ENCODE peak calls at places on chromosomes 7 and 10, in five cellular contexts. One of them, this sample, is unnamed.

GRCh38 chr7:51649-52048 is 140.7 kb upstream of the FAM20C start:
- DNase-seq in cardiac fibroblast: no peak
- DNase-seq in fibroblast of pulmonary artery: no peak
- DNase-seq in foreskin fibroblast: no peak
- DNase-seq in GM12865: no peak
- DNase-seq in this sample: no peak

GRCh38 chr10:131980757-131981428 is 830 bp downstream of the BNIP3 start:
- DNase-seq in cardiac fibroblast: peak
- DNase-seq in fibroblast of pulmonary artery: no peak
- DNase-seq in foreskin fibroblast: peak
- DNase-seq in GM12865: peak
- DNase-seq in this sample: no peak

GRCh38 chr10:121596668-121597503 is 1.4 kb downstream of the FGFR2 start:
- DNase-seq in GM12865: no peak
- DNase-seq in foreskin fibroblast: peak
- DNase-seq in fibroblast of pulmonary artery: no peak
- DNase-seq in cardiac fibroblast: no peak
- DNase-seq in this sample: no peak

GRCh38 chr7:101915000-101915399 is 97.6 kb downstream of the CUX1 start:
- DNase-seq in GM12865: no peak
- DNase-seq in cardiac fibroblast: no peak
- DNase-seq in foreskin fibroblast: no peak
- DNase-seq in fibroblast of pulmonary artery: no peak
- DNase-seq in this sample: no peak

GRCh38 chr10:53434413-53434812 is 661.8 kb upstream of the MBL2 start:
- DNase-seq in foreskin fibroblast: no peak
- DNase-seq in fibroblast of pulmonary artery: no peak
- DNase-seq in GM12865: no peak
- DNase-seq in cardiac fibroblast: no peak
- DNase-seq in this sample: no peak

GRCh38 chr10:93300981-93301380 is 181.2 kb downstream of the MYOF start:
- DNase-seq in GM12865: no peak
- DNase-seq in cardiac fibroblast: no peak
- DNase-seq in fibroblast of pulmonary artery: no peak
- DNase-seq in foreskin fibroblast: no peak
- DNase-seq in this sample: no peak

GRCh38 chr7:2692543-2692942 is 4.5 kb downstream of the AMZ1 start:
- DNase-seq in foreskin fibroblast: no peak
- DNase-seq in GM12865: no peak
- DNase-seq in fibroblast of pulmonary artery: no peak
- DNase-seq in cardiac fibroblast: no peak
- DNase-seq in this sample: no peak

GRCh38 chr10:106980711-106981460 is 183.6 kb downstream of the SORCS1 start:
- DNase-seq in GM12865: peak
- DNase-seq in cardiac fibroblast: no peak
- DNase-seq in fibroblast of pulmonary artery: no peak
- DNase-seq in foreskin fibroblast: no peak
- DNase-seq in this sample: no peak

GRCh38 chr7:155729847-155730246 is 82.4 kb downstream of the SHH start:
- DNase-seq in foreskin fibroblast: peak
- DNase-seq in fibroblast of pulmonary artery: peak
- DNase-seq in GM12865: no peak
- DNase-seq in cardiac fibroblast: peak
- DNase-seq in this sample: no peak

GRCh38 chr10:6430581-6430980 is 149.5 kb downstream of the PRKCQ start:
- DNase-seq in GM12865: no peak
- DNase-seq in fibroblast of pulmonary artery: no peak
- DNase-seq in foreskin fibroblast: no peak
- DNase-seq in cardiac fibroblast: no peak
- DNase-seq in this sample: no peak

GRCh38 chr7:29332027-29332806 is 137.6 kb downstream of the CHN2 start:
- DNase-seq in fibroblast of pulmonary artery: no peak
- DNase-seq in foreskin fibroblast: no peak
- DNase-seq in GM12865: no peak
- DNase-seq in cardiac fibroblast: no peak
- DNase-seq in this sample: no peak

GRCh38 chr10:72659694-72660093 is 32.2 kb upstream of the MCU start:
- DNase-seq in GM12865: no peak
- DNase-seq in foreskin fibroblast: no peak
- DNase-seq in cardiac fibroblast: no peak
- DNase-seq in fibroblast of pulmonary artery: no peak
- DNase-seq in this sample: no peak

GRCh38 chr10:100510533-100511308 is 8.9 kb downstream of the SEC31B start:
- DNase-seq in GM12865: peak
- DNase-seq in foreskin fibroblast: peak
- DNase-seq in cardiac fibroblast: no peak
- DNase-seq in fibroblast of pulmonary artery: no peak
- DNase-seq in this sample: peak

GRCh38 chr7:106205621-106206222 is 79.1 kb downstream of the NAMPT start:
- DNase-seq in cardiac fibroblast: peak
- DNase-seq in fibroblast of pulmonary artery: peak
- DNase-seq in foreskin fibroblast: peak
- DNase-seq in GM12865: peak
- DNase-seq in this sample: no peak

GRCh38 chr7:28020302-28020940 is 160.2 kb downstream of the JAZF1 start:
- DNase-seq in fibroblast of pulmonary artery: peak
- DNase-seq in foreskin fibroblast: peak
- DNase-seq in GM12865: peak
- DNase-seq in cardiac fibroblast: peak
- DNase-seq in this sample: peak

GRCh38 chr10:72567421-72567820 is 58.5 kb downstream of the MICU1 start:
- DNase-seq in foreskin fibroblast: peak
- DNase-seq in GM12865: no peak
- DNase-seq in fibroblast of pulmonary artery: peak
- DNase-seq in cardiac fibroblast: peak
- DNase-seq in this sample: no peak

GRCh38 chr10:92813979-92814378 is 34.3 kb upstream of the EXOC6 start:
- DNase-seq in GM12865: no peak
- DNase-seq in foreskin fibroblast: peak
- DNase-seq in cardiac fibroblast: no peak
- DNase-seq in fibroblast of pulmonary artery: no peak
- DNase-seq in this sample: no peak

GRCh38 chr7:137953043-137953691 is 48.7 kb downstream of the CREB3L2 start:
- DNase-seq in GM12865: no peak
- DNase-seq in foreskin fibroblast: peak
- DNase-seq in fibroblast of pulmonary artery: no peak
- DNase-seq in cardiac fibroblast: peak
- DNase-seq in this sample: no peak

GRCh38 chr10:71773221-71773971 is at the start of gene VSIR:
- DNase-seq in GM12865: peak
- DNase-seq in fibroblast of pulmonary artery: peak
- DNase-seq in foreskin fibroblast: peak
- DNase-seq in cardiac fibroblast: peak
- DNase-seq in this sample: peak

GRCh38 chr7:108292541-108292940 is 162.4 kb upstream of the LAMB4 start:
- DNase-seq in cardiac fibroblast: peak
- DNase-seq in foreskin fibroblast: no peak
- DNase-seq in GM12865: no peak
- DNase-seq in fibroblast of pulmonary artery: no peak
- DNase-seq in this sample: no peak

GRCh38 chr10:114163062-114163861 is 10.7 kb downstream of the CCDC186 start:
- DNase-seq in GM12865: no peak
- DNase-seq in foreskin fibroblast: no peak
- DNase-seq in cardiac fibroblast: no peak
- DNase-seq in fibroblast of pulmonary artery: peak
- DNase-seq in this sample: no peak
- TF ChIP-seq CTCF in GM12865: no peak
- TF ChIP-seq CTCF in foreskin fibroblast: no peak
- TF ChIP-seq CTCF in cardiac fibroblast: no peak
- TF ChIP-seq CTCF in fibroblast of pulmonary artery: no peak
- TF ChIP-seq CTCF in this sample: no peak

DNA sequence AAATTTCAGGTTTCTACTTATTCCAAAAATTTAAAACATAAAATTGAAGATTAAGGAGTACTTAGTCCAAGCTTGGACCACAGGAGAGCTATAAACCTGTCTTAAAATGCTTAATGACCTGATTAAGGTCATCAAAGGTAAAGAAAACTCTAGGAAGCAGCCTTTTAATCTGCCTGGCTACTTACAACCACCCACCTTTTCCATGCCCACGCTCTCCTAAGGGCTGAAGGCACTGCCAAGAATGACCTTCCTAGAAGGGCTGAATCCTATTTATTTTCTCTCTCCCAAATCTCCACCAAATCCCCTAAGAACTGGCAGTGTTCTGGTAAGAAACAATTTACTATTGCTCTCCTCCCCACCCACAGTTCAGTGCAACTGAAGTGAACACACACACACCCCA is 6.8 kb downstream of the MPP7 start:
- DNase-seq in GM12865: no peak
- DNase-seq in foreskin fibroblast: no peak
- DNase-seq in fibroblast of pulmonary artery: no peak
- DNase-seq in cardiac fibroblast: no peak
- DNase-seq in this sample: no peak
- TF ChIP-seq CTCF in GM12865: no peak
- TF ChIP-seq CTCF in foreskin fibroblast: no peak
- TF ChIP-seq CTCF in fibroblast of pulmonary artery: no peak
- TF ChIP-seq CTCF in cardiac fibroblast: no peak
- TF ChIP-seq CTCF in this sample: no peak

DNA sequence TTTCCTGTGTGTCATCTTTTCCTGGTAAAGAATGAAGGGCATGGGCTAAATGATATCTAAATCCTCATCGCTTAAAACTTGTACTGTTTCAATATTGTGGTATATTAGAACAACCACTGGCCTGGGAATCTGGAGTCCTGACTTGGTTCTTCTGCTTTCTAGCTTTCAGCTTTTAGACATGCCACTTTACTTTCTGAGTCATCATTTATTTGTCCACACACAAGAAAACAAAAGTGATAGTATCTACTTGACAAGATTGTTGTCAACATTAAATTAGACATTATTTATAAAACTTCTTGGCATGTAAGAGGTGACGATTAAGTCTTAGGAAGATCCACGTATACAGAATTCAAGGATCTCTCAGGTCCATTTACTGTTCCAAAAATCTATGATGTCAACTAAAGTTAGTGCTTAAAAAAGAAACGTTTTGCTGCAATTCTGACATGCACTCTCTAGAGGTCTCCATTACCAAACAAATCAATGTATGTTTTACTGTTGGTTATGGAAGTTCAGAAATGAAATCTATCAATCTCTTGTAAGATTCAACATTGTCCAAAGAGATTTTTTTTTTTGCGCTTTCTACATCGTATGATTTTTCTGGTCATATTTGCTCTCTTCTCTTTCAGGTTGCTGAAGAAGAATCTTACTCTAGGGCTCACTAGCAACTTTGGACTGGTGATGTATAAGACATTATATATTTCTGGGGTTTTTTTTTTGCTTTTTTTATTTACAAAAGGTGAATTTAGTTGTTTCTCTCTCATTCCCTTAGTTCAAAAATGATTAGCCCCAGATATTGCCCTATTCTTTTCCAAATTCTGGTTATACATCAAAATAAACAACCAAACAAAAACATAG is 53.6 kb upstream of the DYNC1I1 start:
- DNase-seq in GM12865: peak
- DNase-seq in cardiac fibroblast: peak
- DNase-seq in fibroblast of pulmonary artery: peak
- DNase-seq in foreskin fibroblast: peak
- DNase-seq in this sample: no peak
- TF ChIP-seq CTCF in GM12865: peak
- TF ChIP-seq CTCF in cardiac fibroblast: peak
- TF ChIP-seq CTCF in fibroblast of pulmonary artery: peak
- TF ChIP-seq CTCF in foreskin fibroblast: peak
- TF ChIP-seq CTCF in this sample: no peak

DNA sequence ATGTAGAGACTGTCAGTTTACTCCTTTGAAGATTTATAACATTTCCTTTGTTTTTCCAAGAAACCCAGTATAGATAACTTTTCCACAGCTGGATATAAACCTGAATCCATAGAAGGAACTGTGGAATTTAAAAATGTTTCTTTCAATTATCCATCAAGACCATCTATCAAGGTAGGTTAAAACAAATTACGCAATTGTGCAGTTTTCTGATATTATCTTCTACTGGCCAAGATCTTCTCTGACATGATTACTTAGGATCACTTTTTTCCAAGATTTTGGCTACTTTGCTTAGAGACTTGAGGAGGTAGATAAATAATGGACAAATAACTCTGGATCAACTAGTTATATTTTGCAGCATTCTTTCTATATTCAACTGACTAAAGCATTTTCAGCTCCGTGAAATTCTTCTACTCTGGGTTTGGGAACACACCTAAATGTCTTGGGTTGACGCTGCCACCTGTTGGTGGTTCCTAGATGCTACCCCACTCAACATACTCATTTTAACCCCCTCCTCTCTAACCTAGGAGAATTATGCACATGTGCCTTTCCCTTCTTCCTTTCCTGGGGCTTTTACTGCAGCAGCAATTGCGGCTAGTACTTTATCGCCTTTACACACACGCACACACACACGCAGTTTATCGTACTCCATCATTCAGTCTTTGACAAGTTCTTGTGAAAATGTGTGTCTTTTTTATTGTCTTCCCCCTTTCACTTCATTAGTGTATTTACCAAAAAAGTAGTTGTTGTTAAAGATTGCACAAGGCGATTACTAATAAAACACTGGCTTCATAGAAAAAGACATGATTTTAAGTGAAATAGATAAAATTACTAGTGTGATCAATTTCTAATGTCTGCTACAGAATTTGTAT is 32.7 kb downstream of the ABCB5 start:
- DNase-seq in fibroblast of pulmonary artery: peak
- DNase-seq in cardiac fibroblast: peak
- DNase-seq in GM12865: peak
- DNase-seq in foreskin fibroblast: peak
- DNase-seq in this sample: peak
- TF ChIP-seq CTCF in fibroblast of pulmonary artery: peak
- TF ChIP-seq CTCF in cardiac fibroblast: peak
- TF ChIP-seq CTCF in GM12865: peak
- TF ChIP-seq CTCF in foreskin fibroblast: no peak
- TF ChIP-seq CTCF in this sample: no peak

GRCh38 chr7:21429021-21429420 is 1.1 kb downstream of the SP4 start:
- DNase-seq in fibroblast of pulmonary artery: no peak
- DNase-seq in foreskin fibroblast: no peak
- DNase-seq in GM12865: no peak
- DNase-seq in cardiac fibroblast: no peak
- DNase-seq in this sample: no peak

GRCh38 chr7:21426958-21427860 is 674 bp upstream of the SP4 start:
- DNase-seq in cardiac fibroblast: peak
- DNase-seq in foreskin fibroblast: peak
- DNase-seq in GM12865: peak
- DNase-seq in fibroblast of pulmonary artery: peak
- DNase-seq in this sample: peak

GRCh38 chr7:21429786-21430574 is 2.1 kb downstream of the SP4 start:
- DNase-seq in cardiac fibroblast: no peak
- DNase-seq in fibroblast of pulmonary artery: no peak
- DNase-seq in GM12865: no peak
- DNase-seq in foreskin fibroblast: no peak
- DNase-seq in this sample: no peak

GRCh38 chr7:21427861-21428641 is at the start of gene SP4:
- DNase-seq in cardiac fibroblast: peak
- DNase-seq in foreskin fibroblast: peak
- DNase-seq in fibroblast of pulmonary artery: peak
- DNase-seq in GM12865: peak
- DNase-seq in this sample: peak

GRCh38 chr7:21428642-21428941 is 709 bp downstream of the SP4 start:
- DNase-seq in fibroblast of pulmonary artery: no peak
- DNase-seq in foreskin fibroblast: no peak
- DNase-seq in cardiac fibroblast: no peak
- DNase-seq in GM12865: no peak
- DNase-seq in this sample: no peak
- TF ChIP-seq CTCF in fibroblast of pulmonary artery: no peak
- TF ChIP-seq CTCF in foreskin fibroblast: no peak
- TF ChIP-seq CTCF in cardiac fibroblast: no peak
- TF ChIP-seq CTCF in GM12865: no peak
- TF ChIP-seq CTCF in this sample: no peak

GRCh38 chr10:44071479-44071878 is 313.4 kb downstream of the CXCL12 start:
- DNase-seq in cardiac fibroblast: peak
- DNase-seq in GM12865: no peak
- DNase-seq in fibroblast of pulmonary artery: peak
- DNase-seq in foreskin fibroblast: peak
- DNase-seq in this sample: no peak
- TF ChIP-seq CTCF in cardiac fibroblast: no peak
- TF ChIP-seq CTCF in GM12865: no peak
- TF ChIP-seq CTCF in fibroblast of pulmonary artery: peak
- TF ChIP-seq CTCF in foreskin fibroblast: no peak
- TF ChIP-seq CTCF in this sample: no peak

This sample was measured in activated CD8-positive, alpha-beta T cell treated with anti-CD3 and anti-CD28 coated beads for 36 hours.